ENCODE peak calls at places on chromosomes 1 and 21, in four cellular contexts. A is activated gamma-delta T cell, G is NCI-H1048, N is left cardiac atrium. C is an unnamed sample.

GRCh38 chr1:48001696-48002095 is 4.5 kb upstream of the TRABD2B start:
- DNase-seq in N (no peak), G (no peak), A (no peak), C (no peak)

GRCh38 chr1:211135342-211135950 is 1.5 kb upstream of the KCNH1 start:
- DNase-seq in N (no peak), A (no peak), G (peak; percentile 45), C (peak; percentile 74)

GRCh38 chr1:153598309-153599172 is 14.4 kb downstream of the S100A16 start:
- DNase-seq in G (no peak), A (no peak), N (no peak), C (peak; percentile 70)

GRCh38 chr1:29180497-29181412 is 945 bp downstream of the SRSF4 start:
- DNase-seq in A (no peak), N (no peak), G (no peak), C (peak; percentile 46)

GRCh38 chr1:15961492-15961891 is 14.4 kb downstream of the ZBTB17 start:
- DNase-seq in G (no peak), N (no peak), A (no peak), C (no peak)

GRCh38 chr1:171985639-171986038 is 144.3 kb downstream of the DNM3 start:
- DNase-seq in A (no peak), N (no peak), G (no peak), C (no peak)

GRCh38 chr1:59718064-59718988 is 96.4 kb upstream of the HOOK1 start:
- DNase-seq in N (peak; percentile 26), G (no peak), A (no peak), C (no peak)

GRCh38 chr1:65001238-65001792 is 35.0 kb upstream of the JAK1 start:
- DNase-seq in A (peak; percentile 53), N (peak; percentile 93), G (no peak), C (peak; percentile 69)

GRCh38 chr1:35737111-35737510 is 18.4 kb upstream of the C1orf216 start:
- DNase-seq in N (no peak), G (no peak), A (no peak), C (no peak)

GRCh38 chr21:28325618-28326017 is 667.1 kb downstream of the LTN1 start:
- DNase-seq in N (no peak), G (no peak), A (no peak), C (no peak)

GRCh38 chr1:178494569-178494971 is 2.2 kb downstream of the CLEC20A start:
- DNase-seq in A (no peak), N (no peak), G (no peak), C (no peak)

GRCh38 chr1:25692560-25692959 is 76.0 kb downstream of the MAN1C1 start:
- DNase-seq in A (no peak), N (no peak), G (no peak), C (no peak)

GRCh38 chr1:18637553-18637960 is 6.9 kb downstream of the PAX7 start:
- DNase-seq in A (no peak), G (no peak), N (no peak), C (no peak)

GRCh38 chr1:180188103-180188506 is 33.4 kb downstream of the QSOX1 start:
- DNase-seq in N (no peak), A (no peak), G (peak; percentile 26), C (peak; percentile 72)

GRCh38 chr1:199082778-199083389 is 444.0 kb downstream of the PTPRC start:
- DNase-seq in A (no peak), N (no peak), G (no peak), C (no peak)

GRCh38 chr1:94095112-94095637 is 25.8 kb downstream of the ABCA4 start:
- DNase-seq in A (no peak), N (peak; percentile 86), G (no peak), C (peak; percentile 99)

GRCh38 chr1:64065571-64065970 is 137.9 kb upstream of the UBE2U start:
- DNase-seq in N (no peak), A (no peak), G (no peak), C (peak; percentile 57)

GRCh38 chr1:47569681-47570470 is 132.0 kb downstream of the FOXD2 start:
- DNase-seq in A (no peak), N (peak; percentile 45), G (no peak), C (peak; percentile 97)

GRCh38 chr1:147669475-147670318 is 627 bp downstream of the ACP6 start:
- DNase-seq in N (peak; percentile 38), G (no peak), A (no peak), C (peak; percentile 53)

GRCh38 chr1:198797656-198798055 is 158.8 kb downstream of the PTPRC start:
- DNase-seq in A (no peak), N (no peak), G (no peak), C (no peak)

GRCh38 chr1:7408771-7409150 is 362.3 kb upstream of the VAMP3 start:
- DNase-seq in A (no peak), N (no peak), G (no peak), C (no peak)

GRCh38 chr1:230382060-230382491 is 44.1 kb downstream of the PGBD5 start:
- DNase-seq in N (no peak), A (no peak), G (no peak), C (peak; percentile 57)

GRCh38 chr1:185632659-185633428 is 101.3 kb upstream of the HMCN1 start:
- DNase-seq in A (no peak), N (no peak), G (no peak), C (peak; percentile 61)

GRCh38 chr1:168626326-168626725 is 49.9 kb downstream of the XCL1 start:
- DNase-seq in A (no peak), N (no peak), G (no peak), C (no peak)

GRCh38 chr1:70072239-70072751 is 133.1 kb downstream of the LRRC40 start:
- DNase-seq in A (no peak), G (no peak), N (no peak), C (peak; percentile 79)

GRCh38 chr1:199856381-199856780 is 171.1 kb upstream of the NR5A2 start:
- DNase-seq in N (no peak), A (no peak), G (no peak), C (no peak)

GRCh38 chr1:2160691-2161320 is 33.8 kb downstream of the FAAP20 start:
- DNase-seq in G (no peak), A (no peak), N (no peak), C (no peak)

GRCh38 chr1:167805041-167805556 is 83.3 kb downstream of the MPZL1 start:
- DNase-seq in N (no peak), G (no peak), A (no peak), C (no peak)

GRCh38 chr21:41477641-41478318 is 30.2 kb downstream of the TMPRSS2 start:
- DNase-seq in A (no peak), N (no peak), G (no peak), C (no peak)

GRCh38 chr1:63691672-63692425 is 82.0 kb upstream of the ROR1 start:
- DNase-seq in A (no peak), N (peak; percentile 37), G (peak; percentile 14), C (peak; percentile 98)

GRCh38 chr1:163535807-163536206 is 214.1 kb downstream of the NUF2 start:
- DNase-seq in G (no peak), A (no peak), N (no peak), C (peak; percentile 61)

GRCh38 chr1:58881471-58881994 is 97.7 kb upstream of the JUN start:
- DNase-seq in N (peak; percentile 56), G (no peak), A (no peak), C (peak; percentile 75)